ENCODE peak calls at places on chromosomes 16 and 17, in five cellular contexts. Z is HepG2, U is A549, P is WTC11, V is SK-N-SH. E is an unnamed sample.

GRCh38 chr16:11151156-11151904 is 104.7 kb downstream of the SOCS1 start:
- DNase-seq in V (peak; percentile 64), P (no peak), Z (no peak), U (no peak), E (no peak)

GRCh38 chr17:83203073-83203471 is 123.7 kb downstream of the METRNL start:
- DNase-seq in U (no peak), Z (peak; percentile 72), V (no peak), P (peak; percentile 3), E (peak; percentile 94)

GRCh38 chr16:11681526-11681925 is 13.3 kb downstream of the SNN start:
- DNase-seq in P (no peak), Z (no peak), U (no peak), V (no peak), E (no peak)

GRCh38 chr16:57528499-57529323 is 7.7 kb downstream of the CCDC102A start:
- DNase-seq in V (peak; percentile 29), P (peak; percentile 91), U (no peak), Z (no peak), E (no peak)

GRCh38 chr17:15780188-15780587 is 48.1 kb downstream of the TBC1D26 start:
- DNase-seq in P (no peak), V (no peak), U (no peak), Z (no peak), E (no peak)

GRCh38 chr17:50477976-50478375 is 684 bp upstream of the RSAD1 start:
- DNase-seq in P (no peak), V (no peak), U (no peak), Z (no peak), E (no peak)

GRCh38 chr16:89370081-89370511 is 120.3 kb downstream of the ANKRD11 start:
- DNase-seq in U (no peak), P (no peak), Z (no peak), V (no peak), E (peak; percentile 44)

GRCh38 chr17:16086957-16087356 is 87.3 kb downstream of the TTC19 start:
- DNase-seq in U (no peak), P (no peak), Z (no peak), V (no peak), E (no peak)

GRCh38 chr17:27247071-27247957 is 46.6 kb upstream of the WSB1 start:
- DNase-seq in U (peak; percentile 84), P (no peak), V (no peak), Z (peak; percentile 89), E (peak; percentile 85)

GRCh38 chr17:38415250-38416194 is 12.7 kb upstream of the ARHGAP23 start:
- DNase-seq in U (no peak), Z (peak; percentile 59), P (peak; percentile 69), V (no peak), E (peak; percentile 69)

GRCh38 chr16:56608876-56609462 is 585 bp downstream of the MT2A start:
- DNase-seq in P (no peak), U (no peak), V (peak; percentile 43), Z (no peak), E (no peak)

GRCh38 chr17:9021985-9022552 is 759 bp downstream of the NTN1 start:
- DNase-seq in Z (no peak), V (peak; percentile 41), P (peak; percentile 42), U (no peak), E (peak; percentile 4)

GRCh38 chr17:1058423-1059130 is 61.6 kb downstream of the TIMM22 start:
- DNase-seq in V (peak; percentile 70), U (peak; percentile 73), Z (peak; percentile 41), P (peak; percentile 77), E (peak; percentile 35)

GRCh38 chr17:74104921-74105320 is 98.6 kb upstream of the RPL38 start:
- DNase-seq in P (no peak), Z (no peak), V (no peak), U (no peak), E (no peak)

DNA sequence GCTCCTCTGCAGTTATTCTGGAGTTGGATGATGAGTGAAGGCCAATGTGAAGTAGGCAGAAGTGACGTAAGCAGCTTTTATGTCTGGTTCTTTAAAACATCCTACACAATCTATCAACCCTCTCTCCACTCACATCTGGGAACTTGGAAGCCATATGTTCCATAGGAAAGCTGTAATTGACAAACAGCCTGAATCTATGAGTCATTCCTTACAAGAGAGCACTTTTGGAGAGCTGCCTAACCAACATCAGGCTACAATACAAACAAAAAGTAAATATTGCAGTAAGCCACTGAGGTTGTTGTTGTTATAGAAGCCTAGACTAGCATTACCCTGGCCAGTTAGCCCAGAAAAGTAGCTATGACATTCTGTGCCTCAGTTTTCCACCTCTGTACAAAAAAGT is 5.9 kb downstream of the CCL7 start:
- DNase-seq in U (no peak), P (no peak), Z (no peak), V (no peak), E (peak; percentile 97)
- TF ChIP-seq USF2 in U (no peak), P (no peak), Z (no peak), V (no peak), E (no peak)

GRCh38 chr16:84321932-84322331 is 27.3 kb downstream of the WFDC1 start:
- DNase-seq in V (no peak), P (no peak), Z (no peak), U (no peak), E (no peak)

GRCh38 chr16:84326545-84326944 is 31.9 kb downstream of the WFDC1 start:
- DNase-seq in U (no peak), Z (no peak), P (no peak), V (no peak), E (no peak)

GRCh38 chr16:84322749-84323148 is 28.1 kb downstream of the WFDC1 start:
- DNase-seq in V (no peak), U (no peak), P (no peak), Z (no peak), E (no peak)

GRCh38 chr16:84324439-84325262 is 30.0 kb downstream of the WFDC1 start:
- DNase-seq in P (no peak), Z (no peak), U (no peak), V (no peak), E (peak; percentile 35)

DNA sequence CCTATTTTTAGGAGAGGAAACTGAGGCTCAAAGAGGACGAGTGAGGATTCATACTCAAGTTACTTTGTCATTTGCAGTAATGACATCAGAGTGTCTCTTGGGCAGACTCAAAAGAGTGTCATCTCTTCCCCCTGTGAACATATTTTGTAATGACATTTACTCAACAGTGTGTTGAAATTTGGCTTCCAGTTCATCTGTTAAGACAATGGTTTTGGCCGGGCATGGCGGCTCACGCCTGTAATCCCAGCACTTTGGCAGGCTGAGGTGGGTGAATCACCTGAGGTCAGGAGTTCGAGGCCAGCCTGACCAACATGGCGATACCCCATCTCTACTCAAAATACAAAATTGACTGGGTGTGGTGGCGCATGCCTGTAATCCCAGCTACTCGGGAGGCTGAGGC is 28.9 kb downstream of the WFDC1 start:
- DNase-seq in V (no peak), Z (no peak), U (no peak), P (no peak), E (no peak)
- TF ChIP-seq USF2 in V (no peak), Z (no peak), U (no peak), P (no peak), E (no peak)

GRCh38 chr16:59591480-59591879 is 857.4 kb upstream of the GOT2 start:
- DNase-seq in Z (no peak), V (no peak), P (no peak), U (no peak), E (peak; percentile 19)
- TF ChIP-seq USF2 in Z (no peak), V (no peak), P (no peak), U (no peak), E (no peak)

DNA sequence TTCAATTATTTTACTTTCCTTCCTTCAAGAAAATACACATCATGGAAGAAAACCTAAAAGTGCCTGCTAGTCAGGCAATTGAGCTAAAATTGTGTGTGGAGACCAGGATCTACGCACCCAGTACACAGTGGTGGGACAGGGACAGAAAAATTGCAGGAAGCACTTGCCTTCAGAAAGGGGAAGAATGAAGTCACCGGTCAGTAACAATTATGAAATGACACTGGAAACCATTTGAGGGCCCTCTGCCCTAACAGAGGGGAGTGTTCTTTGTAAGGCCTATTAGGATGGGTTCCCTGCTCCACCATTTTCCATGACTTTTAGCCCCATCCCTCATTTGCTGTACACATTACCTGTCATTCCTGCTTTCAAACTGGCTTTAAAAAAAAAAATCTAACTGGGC is 4.5 kb upstream of the PHAF1 start:
- DNase-seq in P (no peak), Z (no peak), V (no peak), U (no peak), E (no peak)
- TF ChIP-seq USF2 in P (no peak), Z (no peak), V (no peak), U (no peak), E (no peak)

GRCh38 chr17:77054926-77055325 is 85.8 kb upstream of the SEC14L1 start:
- DNase-seq in Z (no peak), V (peak; percentile 87), P (no peak), U (no peak), E (no peak)
- TF ChIP-seq USF2 in Z (no peak), V (no peak), P (no peak), U (no peak), E (no peak)

GRCh38 chr16:85051710-85052082 is 24.1 kb downstream of the KIAA0513 start:
- DNase-seq in U (no peak), Z (no peak), V (no peak), P (no peak), E (no peak)
- TF ChIP-seq USF2 in U (no peak), Z (no peak), V (no peak), P (no peak), E (no peak)

DNA sequence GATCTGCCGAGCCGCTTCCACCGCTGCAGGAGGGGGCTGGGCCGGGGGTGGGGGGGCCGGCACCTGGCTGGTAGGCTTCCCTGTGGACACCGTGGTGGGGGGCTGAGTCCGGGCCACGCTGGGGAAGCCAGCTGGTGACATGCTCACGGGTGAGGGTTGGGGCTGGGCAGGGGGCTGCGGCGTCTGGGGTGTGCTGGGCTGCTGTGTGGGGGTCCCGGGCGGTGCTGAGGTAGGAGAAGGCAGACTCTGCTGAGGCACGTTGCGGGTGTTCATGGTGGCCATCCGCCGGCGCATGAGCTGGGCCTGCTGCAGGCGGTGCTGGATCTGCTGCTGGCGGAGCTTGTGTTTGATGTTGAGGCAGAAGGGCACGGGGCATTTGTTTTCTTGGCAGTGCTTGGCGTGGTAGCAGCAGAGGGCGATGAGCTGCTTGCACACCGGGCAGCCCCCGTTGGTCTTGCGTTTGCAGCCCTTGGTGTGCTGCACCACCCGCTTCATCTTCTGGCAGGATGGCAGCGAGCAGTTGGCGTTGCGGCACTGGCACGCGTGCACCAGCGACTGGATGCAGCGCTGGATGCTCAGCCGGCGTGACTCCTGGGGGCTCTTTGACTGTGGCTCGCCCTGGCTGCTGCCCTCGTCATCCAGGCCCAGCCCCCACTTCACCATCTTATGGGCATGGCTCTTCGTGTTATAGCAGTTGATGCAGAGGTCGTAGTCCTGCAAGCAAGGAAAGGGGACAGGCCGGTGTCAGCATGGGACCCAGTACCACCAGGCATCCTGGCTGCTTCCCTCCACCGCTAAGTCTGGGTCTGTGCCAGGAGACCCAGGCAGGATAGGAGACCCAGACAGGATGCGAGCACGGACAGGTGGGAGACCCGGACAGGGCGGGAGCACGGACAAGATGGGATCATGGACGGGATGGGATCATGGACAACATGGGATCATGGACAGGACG is 12.1 kb upstream of the TRAP1 start:
- DNase-seq in Z (no peak), V (no peak), P (no peak), U (no peak), E (no peak)
- TF ChIP-seq USF2 in Z (no peak), V (no peak), P (no peak), U (no peak), E (no peak)

DNA sequence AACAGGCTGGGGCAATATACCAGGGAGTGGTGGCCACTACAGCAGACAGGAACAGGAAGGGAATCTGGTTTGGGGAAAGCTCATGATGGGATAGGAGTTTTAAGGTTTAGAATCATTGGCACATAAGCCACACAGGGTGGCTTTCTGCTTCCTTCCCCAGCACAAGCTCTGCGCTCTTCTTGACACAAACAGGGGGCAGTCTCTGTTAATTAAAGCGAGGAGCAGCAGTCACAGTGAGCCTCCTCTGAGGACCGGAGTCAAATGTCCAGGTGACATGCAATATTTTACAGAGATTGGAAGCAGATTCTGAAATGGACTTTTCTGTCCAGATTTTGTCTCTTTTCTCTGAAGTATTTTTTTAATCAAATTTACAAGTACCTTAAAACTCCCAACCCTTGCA is 2.8 kb upstream of the SHISA9 start:
- DNase-seq in V (no peak), U (no peak), P (no peak), Z (no peak), E (no peak)
- TF ChIP-seq USF2 in V (no peak), U (no peak), P (no peak), Z (no peak), E (no peak)